ENCODE peak calls at places on chromosomes 11 and 22, in eight cellular contexts. N is adrenal gland, T is spleen, X is small intestine, E is left ventricle myocardium inferior, O is gastrocnemius medialis, C is tibial nerve, Y is A549. S is an unnamed sample. For H3K4me1, the result is how much of the 10 kb centered on the place peaks cover.

GRCh38 chr11:2586793-2587131 is 113.0 kb downstream of the KCNQ1OT1 start:
- DNase-seq in C (no peak), E (no peak), O (no peak), T (no peak), Y (no peak), X (no peak), N (peak), S (peak)

GRCh38 chr11:126140106-126140931 is 71.1 kb downstream of the RPUSD4 start:
- DNase-seq in X (no peak), N (no peak), Y (no peak), C (no peak), E (no peak), T (peak), O (no peak), S (no peak)

GRCh38 chr11:118939948-118940598 is 14.3 kb upstream of the BCL9L start:
- DNase-seq in Y (no peak), O (no peak), N (no peak), X (no peak), C (no peak), T (peak), E (no peak), S (no peak)

GRCh38 chr11:2578934-2579280 is 120.9 kb downstream of the KCNQ1OT1 start:
- DNase-seq in N (peak), C (peak), E (no peak), X (no peak), O (no peak), T (peak), Y (no peak), S (no peak)

GRCh38 chr22:35547993-35548761 is 7.5 kb downstream of the RASD2 start:
- DNase-seq in C (no peak), Y (no peak), N (no peak), T (no peak), O (no peak), X (no peak), E (no peak), S (no peak)

GRCh38 chr11:123430736-123431356 is 777 bp downstream of the GRAMD1B start:
- DNase-seq in X (peak), Y (peak), C (peak), O (peak), E (peak), T (peak), N (peak), S (peak)

GRCh38 chr11:65918211-65919150 is at the start of gene C11orf68:
- DNase-seq in N (peak), X (peak), C (no peak), T (no peak), O (no peak), Y (peak), E (no peak), S (peak)

GRCh38 chr11:77049081-77049480 is 14.9 kb downstream of the B3GNT6 start:
- DNase-seq in Y (no peak), E (no peak), N (no peak), O (no peak), C (no peak), T (no peak), X (peak), S (no peak)

GRCh38 chr11:47593934-47594855 is at the start of gene C1QTNF4:
- DNase-seq in Y (no peak), O (no peak), E (no peak), X (no peak), T (peak), C (no peak), N (no peak), S (peak)

GRCh38 chr11:44618561-44619425 is 53.3 kb downstream of the CD82 start:
- DNase-seq in C (no peak), Y (no peak), O (no peak), T (peak), X (no peak), E (peak), N (peak), S (peak)

GRCh38 chr11:69920500-69921428 is 101.5 kb upstream of the FGF3 start:
- DNase-seq in C (peak), O (no peak), Y (no peak), N (peak), X (no peak), T (peak), E (no peak), S (peak)

GRCh38 chr22:25069758-25070461 is 117.4 kb downstream of the KIAA1671 start:
- DNase-seq in O (peak), E (no peak), C (no peak), Y (no peak), T (no peak), X (no peak), N (peak), S (peak)

GRCh38 chr11:76512851-76513653 is 68.2 kb downstream of the EMSY start:
- DNase-seq in N (no peak), T (no peak), O (no peak), Y (peak), E (no peak), X (peak), C (no peak), S (no peak)

GRCh38 chr11:66729447-66729846 is 431 bp upstream of the SPTBN2 start:
- DNase-seq in C (no peak), N (no peak), Y (no peak), X (no peak), E (no peak), T (no peak), O (no peak), S (no peak)

GRCh38 chr11:59030037-59030436 is 56.1 kb upstream of the GLYATL1B start:
- DNase-seq in T (peak), Y (no peak), E (no peak), X (peak), C (no peak), O (no peak), N (no peak), S (no peak)

GRCh38 chr22:29768052-29768680 is 997 bp downstream of the UQCR10 start:
- DNase-seq in X (no peak), T (no peak), Y (no peak), E (no peak), C (no peak), O (no peak), N (no peak), S (no peak)

GRCh38 chr22:29769723-29770321 is 2.7 kb downstream of the UQCR10 start:
- DNase-seq in E (no peak), Y (no peak), X (no peak), C (no peak), N (no peak), O (no peak), T (no peak), S (no peak)

GRCh38 chr22:29766632-29767288 is at the start of gene ZMAT5:
- DNase-seq in N (peak), C (peak), Y (peak), E (peak), O (peak), T (peak), X (peak), S (peak)

GRCh38 chr22:29765905-29766631 is 739 bp downstream of the ZMAT5 start:
- DNase-seq in T (no peak), N (no peak), C (no peak), E (no peak), X (peak), Y (no peak), O (no peak), S (no peak)

DNA sequence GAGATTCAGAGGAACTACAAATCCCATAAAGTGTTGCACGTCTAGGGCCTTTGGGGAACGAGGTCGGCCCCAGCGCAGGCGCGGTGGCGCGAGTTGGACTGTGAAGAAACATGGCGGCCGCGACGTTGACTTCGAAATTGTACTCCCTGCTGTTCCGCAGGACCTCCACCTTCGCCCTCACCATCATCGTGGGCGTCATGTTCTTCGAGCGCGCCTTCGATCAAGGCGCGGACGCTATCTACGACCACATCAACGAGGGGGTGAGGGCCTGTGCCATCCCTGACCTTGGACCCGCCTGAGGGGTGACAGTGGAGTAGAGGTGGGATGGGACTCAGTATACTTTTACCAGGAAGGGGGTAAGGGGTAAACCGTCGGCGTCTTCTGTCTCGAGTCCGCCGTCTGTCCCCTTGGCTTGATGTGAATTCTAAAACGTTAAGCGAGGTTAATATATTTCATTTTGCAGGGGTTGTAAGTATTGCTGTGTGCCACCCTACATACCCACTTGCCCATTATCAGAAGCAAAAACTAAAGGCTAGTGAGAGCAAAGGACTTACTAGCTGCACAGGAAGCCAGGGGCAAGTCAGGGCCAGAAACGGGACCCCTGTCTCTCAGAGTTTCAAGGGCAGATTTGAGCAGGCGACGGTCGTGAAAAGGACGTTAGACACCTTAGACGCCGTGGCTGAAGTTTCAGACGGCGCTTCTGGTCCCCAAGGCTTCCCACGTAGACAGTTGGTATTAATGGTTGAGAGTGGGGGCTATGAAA is at the start of gene UQCR10:
- DNase-seq in C (peak), E (peak), N (peak), T (peak), Y (peak), X (peak), O (peak), S (peak)
- H3K27ac ChIP-seq in C (peak), E (peak), N (peak), T (peak), Y (peak), X (peak), O (peak), S (no peak)

GRCh38 chr11:117289795-117290194 is 1.4 kb upstream of the BACE1-AS start:
- DNase-seq in Y (no peak), C (no peak), T (no peak), E (no peak), O (no peak), N (no peak), X (no peak), S (no peak)
- H3K4me1 ChIP-seq in Y (under half), C (under half), T (under half), E (under half), O (under half), N (under half), X (under half), S (under half)

GRCh38 chr11:124760205-124760652 is 1.9 kb downstream of the ESAM start:
- DNase-seq in X (no peak), E (peak), O (no peak), N (no peak), Y (no peak), T (peak), C (no peak), S (peak)

GRCh38 chr11:124759268-124760204 is 2.6 kb downstream of the ESAM start:
- DNase-seq in T (peak), Y (no peak), O (no peak), E (peak), N (no peak), C (no peak), X (no peak), S (no peak)

GRCh38 chr11:124756753-124757227 is 4.7 kb upstream of the VSIG2 start:
- DNase-seq in Y (no peak), T (no peak), E (no peak), C (no peak), X (no peak), N (no peak), O (no peak), S (no peak)

GRCh38 chr11:124757320-124757719 is 4.8 kb downstream of the ESAM start:
- DNase-seq in Y (no peak), T (no peak), O (no peak), C (no peak), E (no peak), N (no peak), X (no peak), S (no peak)

DNA sequence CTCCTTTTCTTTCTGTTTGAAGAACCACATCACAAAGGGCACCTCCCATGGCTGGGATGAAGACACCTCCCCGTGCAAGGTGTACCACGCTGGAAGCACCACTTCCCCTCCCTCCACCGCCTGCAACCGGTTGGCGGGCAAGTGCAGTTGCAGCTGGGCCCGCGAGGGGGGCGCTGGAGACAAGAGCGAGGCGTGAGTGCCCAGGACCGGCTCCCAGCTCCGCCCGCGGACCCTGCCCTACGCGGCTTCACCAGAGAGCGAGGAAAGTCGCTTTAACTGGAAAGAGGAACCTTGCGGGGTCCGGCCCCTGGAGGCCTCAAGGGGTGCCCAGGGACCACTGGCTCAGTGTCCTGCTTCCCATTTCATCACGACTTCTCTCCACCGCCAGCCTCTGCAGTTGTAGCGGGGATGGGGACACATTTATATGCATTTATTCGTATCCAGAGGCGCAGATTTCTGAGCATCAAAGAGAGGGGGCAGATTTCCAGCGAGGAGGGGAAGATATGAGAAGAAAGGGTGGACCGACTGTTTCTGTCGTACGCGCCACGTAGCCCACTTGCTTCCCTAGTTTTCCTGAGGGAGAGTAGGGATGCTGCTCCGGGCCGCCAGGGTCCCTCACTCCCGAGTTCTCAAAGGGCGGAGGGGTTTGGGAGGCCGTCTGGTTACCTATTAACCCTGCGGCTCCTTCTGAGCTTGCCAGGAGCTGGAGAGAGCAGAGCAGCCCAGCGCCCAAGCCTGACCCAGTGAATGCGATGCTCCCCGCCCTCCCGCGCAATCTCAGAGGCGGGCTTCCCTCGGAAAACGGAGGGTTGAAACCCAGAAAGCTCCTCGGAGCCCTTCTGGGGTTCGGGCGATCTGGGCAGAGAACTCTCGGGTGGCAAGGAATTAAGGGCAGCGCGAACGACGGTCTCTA is 3.5 kb downstream of the ESAM start:
- DNase-seq in C (no peak), E (peak), Y (peak), T (peak), O (no peak), X (peak), N (peak), S (peak)
- H3K27ac ChIP-seq in C (no peak), E (peak), Y (peak), T (peak), O (peak), X (peak), N (no peak), S (no peak)

DNA sequence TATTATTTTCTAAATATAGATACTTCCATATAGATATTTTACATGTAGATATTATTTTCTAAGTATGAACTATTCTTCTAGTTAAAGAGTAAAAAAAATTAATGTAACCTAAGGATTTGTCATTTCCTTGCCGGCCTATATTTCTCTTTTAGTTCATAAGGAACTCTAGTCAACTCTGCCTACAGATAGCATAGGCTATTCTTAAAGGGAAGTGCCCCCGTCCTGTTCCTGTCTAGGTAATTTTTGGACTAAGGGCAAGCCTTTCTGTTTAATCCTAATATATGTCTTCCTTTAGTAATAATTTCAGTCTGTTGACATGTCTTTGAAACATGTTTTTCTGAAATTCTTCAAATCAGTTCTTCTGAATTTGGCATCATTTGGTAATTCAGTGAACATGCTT is 161.9 kb downstream of the C11orf91 start:
- DNase-seq in T (no peak), N (no peak), Y (no peak), C (no peak), E (no peak), X (no peak), O (no peak), S (no peak)
- H3K4me1 ChIP-seq in T (under half), N (under half), Y (under half), C (under half), E (under half), X (under half), O (under half), S (under half)

GRCh38 chr11:61914471-61915171 is 2.7 kb downstream of the RAB3IL1 start:
- DNase-seq in T (no peak), O (peak), Y (no peak), N (no peak), C (no peak), E (no peak), X (no peak), S (no peak)

GRCh38 chr11:61911701-61912529 is 5.5 kb downstream of the RAB3IL1 start:
- DNase-seq in C (peak), T (peak), X (no peak), N (peak), E (peak), Y (no peak), O (peak), S (peak)

GRCh38 chr11:61912530-61912898 is 4.9 kb downstream of the RAB3IL1 start:
- DNase-seq in T (peak), C (peak), Y (no peak), E (peak), O (peak), X (no peak), N (peak), S (peak)

GRCh38 chr11:61913699-61914395 is 3.5 kb downstream of the RAB3IL1 start:
- DNase-seq in O (peak), C (no peak), N (no peak), X (no peak), Y (no peak), T (peak), E (no peak), S (no peak)

DNA sequence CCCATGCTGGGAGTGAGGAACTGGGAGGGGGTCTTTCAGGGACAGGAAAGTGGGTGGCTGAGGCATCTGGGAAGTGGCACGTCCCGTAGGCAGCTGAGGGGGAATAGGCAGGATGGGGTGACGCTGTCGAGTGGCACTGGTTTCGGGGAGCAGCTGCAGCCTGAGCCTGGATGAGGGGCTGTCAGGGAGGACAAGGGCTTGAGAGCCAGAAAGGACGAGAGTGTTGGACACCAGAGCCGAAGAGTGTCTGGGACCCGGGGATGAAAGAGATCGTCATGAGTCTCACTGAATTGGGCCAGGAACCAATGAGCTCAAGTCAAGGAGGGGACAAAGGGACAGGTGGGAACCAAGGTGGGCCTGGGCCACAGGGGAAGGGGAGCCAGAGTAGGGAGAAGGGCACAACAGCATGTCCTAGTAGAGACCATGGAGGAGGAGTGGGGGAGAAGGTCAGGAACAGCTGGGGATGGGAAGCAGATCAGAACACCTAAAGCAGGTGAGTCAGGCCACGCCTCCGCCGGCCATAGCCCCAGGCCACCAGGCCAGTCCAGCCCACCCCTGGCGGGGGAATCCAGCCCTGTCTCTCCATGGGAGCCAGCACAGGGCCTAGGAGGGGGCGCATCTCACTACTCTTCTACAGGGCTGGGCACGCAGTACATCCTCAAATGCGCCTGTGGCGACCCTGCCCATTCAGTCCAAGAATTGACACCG is 4.2 kb downstream of the RAB3IL1 start:
- DNase-seq in X (no peak), O (peak), T (peak), E (peak), C (no peak), N (peak), Y (no peak), S (peak)
- H3K27ac ChIP-seq in X (no peak), O (no peak), T (no peak), E (peak), C (peak), N (no peak), Y (no peak), S (no peak)

S was measured in aorta.